ENCODE peak calls at places on chromosomes 2 and 18, in four cellular contexts. F is GM23248, U is A673, R is mammary epithelial cell. T is an unnamed sample.

GRCh38 chr2:45278345-45279078 is 269.3 kb upstream of the SIX2 start:
- DNase-seq in R (no peak), F (no peak), U (no peak), T (peak; percentile 38)

GRCh38 chr2:202944816-202945215 is 32.7 kb downstream of the CARF start:
- DNase-seq in U (no peak), F (no peak), R (no peak), T (peak; percentile 52)

GRCh38 chr2:231922945-231923344 is 3.3 kb downstream of the NPPC start:
- DNase-seq in R (no peak), F (no peak), U (no peak), T (no peak)

GRCh38 chr2:126302043-126302442 is 353.9 kb upstream of the GYPC start:
- DNase-seq in F (no peak), R (no peak), U (no peak), T (no peak)

GRCh38 chr2:18105929-18106328 is 227.5 kb downstream of the KCNS3 start:
- DNase-seq in F (no peak), U (no peak), R (no peak), T (no peak)

GRCh38 chr2:108905176-108905575 is 83.8 kb downstream of the EDAR start:
- DNase-seq in R (no peak), U (no peak), F (no peak), T (no peak)

GRCh38 chr2:44392338-44392943 is 30.7 kb downstream of the CAMKMT start:
- DNase-seq in U (peak; percentile 63), R (peak; percentile 2), F (peak; percentile 68), T (peak; percentile 50)

GRCh38 chr2:46010925-46011490 is 286.2 kb upstream of the EPAS1 start:
- DNase-seq in R (peak; percentile 37), U (peak; percentile 57), F (peak; percentile 74), T (peak; percentile 45)

GRCh38 chr18:49728542-49728941 is 84.8 kb downstream of the ACAA2 start:
- DNase-seq in U (peak; percentile 83), F (peak; percentile 66), R (peak; percentile 57), T (peak; percentile 20)

GRCh38 chr2:191015229-191015628 is 1.3 kb upstream of the STAT1 start:
- DNase-seq in U (no peak), R (no peak), F (no peak), T (no peak)

GRCh38 chr2:30195011-30195410 is 36.3 kb upstream of the LBH start:
- DNase-seq in R (no peak), F (no peak), U (no peak), T (no peak)

GRCh38 chr18:45686892-45687611 is 36.9 kb upstream of the SLC14A1 start:
- DNase-seq in U (no peak), R (no peak), F (no peak), T (no peak)

GRCh38 chr2:242020196-242021004 is 150.9 kb downstream of the RTP5 start:
- DNase-seq in R (no peak), F (peak; percentile 52), U (peak; percentile 81), T (peak; percentile 19)

GRCh38 chr2:236749346-236749745 is 179.7 kb downstream of the ACKR3 start:
- DNase-seq in U (no peak), R (peak; percentile 44), F (peak; percentile 86), T (peak; percentile 91)

GRCh38 chr2:152861349-152861942 is 143.0 kb downstream of the ARL6IP6 start:
- DNase-seq in R (peak; percentile 14), F (peak; percentile 52), U (peak; percentile 46), T (no peak)

GRCh38 chr2:186460465-186460864 is 25.6 kb upstream of the ZC3H15 start:
- DNase-seq in R (no peak), U (peak; percentile 17), F (peak; percentile 42), T (peak; percentile 22)

GRCh38 chr2:150477347-150477746 is 10.1 kb downstream of the RND3 start:
- DNase-seq in U (no peak), R (no peak), F (peak; percentile 62), T (peak; percentile 44)

GRCh38 chr2:110948027-110948687 is 172.6 kb upstream of the BCL2L11 start:
- DNase-seq in R (no peak), U (no peak), F (no peak), T (no peak)

GRCh38 chr18:23238152-23238531 is 102.9 kb downstream of the CABLES1 start:
- DNase-seq in R (no peak), U (no peak), F (peak; percentile 95), T (peak; percentile 92)

GRCh38 chr2:228652366-228652765 is 470.9 kb upstream of the SPHKAP start:
- DNase-seq in U (no peak), F (peak; percentile 52), R (no peak), T (peak; percentile 53)

GRCh38 chr18:79586436-79587297 is 92.9 kb upstream of the CTDP1 start:
- DNase-seq in R (no peak), F (no peak), U (no peak), T (no peak)

GRCh38 chr2:25822190-25823117 is 55.8 kb downstream of the ASXL2 start:
- DNase-seq in U (no peak), F (peak; percentile 7), R (peak; percentile 9), T (no peak)

GRCh38 chr18:22822841-22823508 is 110.2 kb upstream of the RBBP8 start:
- DNase-seq in U (no peak), R (no peak), F (no peak), T (no peak)

GRCh38 chr2:37827911-37828411 is 97.1 kb upstream of the RMDN2 start:
- DNase-seq in F (peak; percentile 74), R (no peak), U (no peak), T (peak; percentile 64)

GRCh38 chr2:40062381-40062780 is 283.3 kb upstream of the THUMPD2 start:
- DNase-seq in U (no peak), R (no peak), F (no peak), T (no peak)

GRCh38 chr2:201933792-201934229 is 99.8 kb upstream of the FZD7 start:
- DNase-seq in F (peak; percentile 52), U (peak; percentile 55), R (no peak), T (peak; percentile 65)
- H3K4me3 ChIP-seq in F (no peak overlapping the region), U (no peak overlapping the region), R (no peak overlapping the region), T (no peak overlapping the region)

GRCh38 chr2:105396254-105397024 is 2.4 kb downstream of the FHL2 start:
- DNase-seq in R (peak; percentile 100), U (no peak), F (peak; percentile 100), T (peak; percentile 97)

GRCh38 chr2:105398522-105399206 is at the start of gene FHL2:
- DNase-seq in R (peak; percentile 77), U (peak; percentile 76), F (peak; percentile 94), T (peak; percentile 84)

GRCh38 chr2:105395691-105396090 is 3.2 kb downstream of the FHL2 start:
- DNase-seq in U (no peak), R (no peak), F (no peak), T (no peak)

GRCh38 chr2:105397959-105398521 is 811 bp downstream of the FHL2 start:
- DNase-seq in F (peak; percentile 68), U (no peak), R (no peak), T (peak; percentile 58)

DNA sequence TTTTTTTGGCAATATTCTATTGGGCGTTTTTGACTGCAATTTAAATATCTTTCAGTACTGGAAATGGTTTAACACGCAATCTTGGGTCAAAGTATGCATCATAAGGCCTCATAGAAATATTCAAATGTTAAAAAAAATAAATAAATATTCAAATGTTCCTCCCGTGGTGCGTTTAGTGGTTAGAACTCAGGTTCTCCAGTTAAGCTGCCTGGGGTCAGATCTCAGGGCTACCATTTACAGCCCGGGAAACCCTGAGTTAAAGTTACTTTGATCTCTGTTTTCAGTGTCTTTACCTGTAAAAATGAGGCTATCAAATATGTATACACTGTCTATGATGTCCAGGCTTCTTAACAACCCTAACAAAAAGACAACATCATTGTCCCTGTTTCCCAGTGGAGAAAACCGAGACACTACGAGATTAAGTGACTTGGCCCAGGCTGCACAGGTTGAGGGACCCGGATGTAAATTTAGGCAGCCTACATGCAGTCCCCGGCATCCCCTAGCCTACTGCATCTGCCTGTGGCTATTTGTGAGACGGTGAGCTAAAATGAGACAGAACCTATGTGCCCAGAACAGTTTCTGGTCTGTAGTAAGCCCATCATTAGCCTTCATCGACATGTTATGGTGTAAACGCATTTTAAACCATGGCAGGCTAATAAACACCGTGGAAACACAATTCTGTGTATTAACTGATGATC is 1.7 kb downstream of the FHL2 start:
- DNase-seq in F (peak; percentile 42), U (no peak), R (no peak), T (no peak)
- H3K4me1 ChIP-seq in F (peaks cover 43% of the 10 kb centered on the region), U (no peaks in the 10 kb centered on the region), R (peaks cover 46% of the 10 kb centered on the region), T (peaks cover 16% of the 10 kb centered on the region)

GRCh38 chr18:8767356-8767755 is 62.0 kb downstream of the MTCL1 start:
- DNase-seq in R (no peak), U (no peak), F (no peak), T (no peak)

GRCh38 chr18:8771930-8772329 is 66.6 kb downstream of the MTCL1 start:
- DNase-seq in R (no peak), F (peak; percentile 56), U (peak; percentile 33), T (peak; percentile 52)

GRCh38 chr18:8770655-8771054 is 65.3 kb downstream of the MTCL1 start:
- DNase-seq in U (no peak), R (no peak), F (no peak), T (no peak)

GRCh38 chr18:8766576-8767253 is 61.4 kb downstream of the MTCL1 start:
- DNase-seq in U (no peak), F (no peak), R (no peak), T (no peak)

GRCh38 chr18:8769509-8769908 is 64.2 kb downstream of the MTCL1 start:
- DNase-seq in F (no peak), R (no peak), U (no peak), T (no peak)
- TF ChIP-seq EZH2 in F (no peak), R (no peak), U (no peak), T (no peak)

GRCh38 chr18:2971741-2972552 is 41.0 kb downstream of the LPIN2 start:
- DNase-seq in U (no peak), R (no peak), F (peak; percentile 75), T (no peak)
- H3K4me3 ChIP-seq in U (no peak overlapping the region), R (no peak overlapping the region), F (peak overlapping the region; percentile 59), T (no peak overlapping the region)

GRCh38 chr2:217929294-217929671 is 73.5 kb downstream of the TNS1 start:
- DNase-seq in R (no peak), F (no peak), U (no peak), T (no peak)

GRCh38 chr2:217924346-217924901 is 78.4 kb downstream of the TNS1 start:
- DNase-seq in U (no peak), F (no peak), R (no peak), T (no peak)

GRCh38 chr2:217927601-217928323 is 75.0 kb downstream of the TNS1 start:
- DNase-seq in F (no peak), R (no peak), U (no peak), T (no peak)

GRCh38 chr2:217928324-217929293 is 74.2 kb downstream of the TNS1 start:
- DNase-seq in R (no peak), F (peak; percentile 40), U (no peak), T (no peak)

GRCh38 chr2:217926801-217927200 is 76.0 kb downstream of the TNS1 start:
- DNase-seq in F (no peak), U (no peak), R (no peak), T (no peak)
- H3K4me1 ChIP-seq in F (peaks cover 60% of the 10 kb centered on the region), U (no peaks in the 10 kb centered on the region), R (peaks cover 7% of the 10 kb centered on the region), T (peaks cover 38% of the 10 kb centered on the region)

GRCh38 chr2:104867351-104868080 is 13.6 kb downstream of the POU3F3 start:
- DNase-seq in U (no peak), R (no peak), F (no peak), T (no peak)
- TF ChIP-seq EZH2 in U (no peak), R (peak; percentile 11), F (no peak), T (no peak)